ENCODE peak calls at places on chromosomes 7 and 10, in four cellular contexts. E is Karpas-422, R is cardiac fibroblast, X is AG09309. O is an unnamed sample.

GRCh38 chr7:108158766-108159165 is 28.6 kb upstream of the LAMB4 start:
- DNase-seq in R (no peak), X (no peak), E (no peak), O (no peak)

GRCh38 chr10:62831346-62831745 is 15.2 kb upstream of the EGR2 start:
- DNase-seq in E (no peak), R (peak), X (peak), O (peak)

GRCh38 chr10:83982812-83983211 is 156.5 kb upstream of the GHITM start:
- DNase-seq in R (no peak), X (no peak), E (no peak), O (no peak)

GRCh38 chr7:95636140-95636539 is 39.8 kb upstream of the PDK4 start:
- DNase-seq in X (no peak), R (peak), E (no peak), O (peak)

GRCh38 chr7:112160130-112160770 is 45.9 kb downstream of the DOCK4 start:
- DNase-seq in E (no peak), X (no peak), R (peak), O (peak)

GRCh38 chr10:101771380-101771779 is 4.5 kb downstream of the FGF8 start:
- DNase-seq in E (no peak), X (no peak), R (no peak), O (no peak)

GRCh38 chr7:80095545-80095944 is 39.1 kb upstream of the GNAI1 start:
- DNase-seq in E (no peak), R (peak), X (no peak), O (no peak)

GRCh38 chr10:16392661-16393060 is 44.1 kb upstream of the PTER start:
- DNase-seq in E (no peak), X (no peak), R (no peak), O (no peak)

GRCh38 chr7:157638563-157638962 is 301.8 kb downstream of the DNAJB6 start:
- DNase-seq in X (no peak), R (no peak), E (no peak), O (no peak)

DNA sequence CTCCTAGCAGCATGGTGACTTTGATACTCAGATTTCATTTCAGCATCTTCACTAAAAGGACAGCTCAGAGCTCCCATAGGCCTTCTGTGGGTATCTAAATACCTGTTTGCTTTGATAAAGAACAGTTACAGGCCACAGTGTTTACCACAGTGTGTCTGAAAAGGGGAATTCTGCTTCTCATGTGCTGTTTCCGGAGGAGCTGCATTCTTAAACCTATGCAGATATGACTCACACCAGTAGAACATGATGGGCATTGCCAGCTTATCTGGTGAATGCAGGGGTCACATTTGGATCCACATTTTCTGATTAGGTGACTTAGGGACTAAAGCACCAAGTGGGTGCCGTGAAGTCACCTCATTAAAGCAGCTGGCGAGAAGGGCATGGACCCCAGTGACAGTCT is 52.6 kb downstream of the TRRAP start:
- DNase-seq in E (no peak), R (peak), X (no peak), O (no peak)
- H3K4me3 ChIP-seq in E (no peak), R (no peak), X (no peak), O (no peak)

DNA sequence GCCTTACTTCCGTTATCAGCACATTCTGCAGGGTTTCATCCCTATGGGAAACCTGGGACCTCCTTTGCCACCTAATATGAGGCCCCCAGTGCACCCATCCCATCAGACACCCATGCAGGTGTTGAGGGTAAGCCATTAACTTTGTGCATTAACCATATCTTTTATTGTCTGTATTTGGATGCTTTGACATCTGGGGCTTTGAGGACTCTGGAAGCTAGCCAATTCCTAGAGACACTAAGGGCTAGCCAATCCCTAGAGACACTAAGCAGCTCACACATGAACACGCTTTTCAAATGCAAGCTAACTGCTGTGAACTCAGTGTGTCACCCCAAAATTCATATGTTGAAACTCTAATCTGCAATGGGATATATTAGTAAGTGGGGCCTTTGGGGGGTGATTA is 272.5 kb upstream of the COBL start:
- DNase-seq in X (no peak), E (no peak), R (no peak), O (no peak)
- H3K4me3 ChIP-seq in X (no peak), E (no peak), R (no peak), O (no peak)

GRCh38 chr7:516216-516605 is 3.4 kb downstream of the PDGFA start:
- DNase-seq in E (no peak), R (peak), X (no peak), O (no peak)

GRCh38 chr7:516606-517456 is 2.8 kb downstream of the PDGFA start:
- DNase-seq in E (no peak), X (peak), R (peak), O (peak)

GRCh38 chr7:519429-519973 is at the start of gene PDGFA:
- DNase-seq in E (peak), R (peak), X (no peak), O (no peak)

GRCh38 chr7:518630-519428 is 817 bp downstream of the PDGFA start:
- DNase-seq in X (peak), R (peak), E (peak), O (no peak)

GRCh38 chr7:517848-518629 is 1.6 kb downstream of the PDGFA start:
- DNase-seq in E (no peak), X (no peak), R (peak), O (no peak)
- H3K4me3 ChIP-seq in E (peak), X (peak), R (peak), O (peak)

GRCh38 chr10:29256531-29256930 is 32.3 kb upstream of the LYZL1 start:
- DNase-seq in X (no peak), E (no peak), R (no peak), O (no peak)

GRCh38 chr10:29255117-29255516 is 33.8 kb upstream of the LYZL1 start:
- DNase-seq in E (no peak), R (no peak), X (no peak), O (no peak)

GRCh38 chr10:29257784-29258135 is 31.1 kb upstream of the LYZL1 start:
- DNase-seq in X (no peak), E (no peak), R (no peak), O (no peak)

GRCh38 chr10:29256019-29256418 is 32.9 kb upstream of the LYZL1 start:
- DNase-seq in R (no peak), X (no peak), E (no peak), O (no peak)

GRCh38 chr10:29257106-29257783 is 31.6 kb upstream of the LYZL1 start:
- DNase-seq in R (peak), E (no peak), X (peak), O (peak)
- H3K4me3 ChIP-seq in R (no peak), E (no peak), X (no peak), O (no peak)

GRCh38 chr7:28089120-28089714 is 91.4 kb downstream of the JAZF1 start:
- DNase-seq in X (no peak), E (no peak), R (no peak), O (no peak)

GRCh38 chr7:28088032-28088431 is 92.6 kb downstream of the JAZF1 start:
- DNase-seq in E (no peak), R (no peak), X (no peak), O (no peak)

GRCh38 chr7:28096713-28097112 is 83.9 kb downstream of the JAZF1 start:
- DNase-seq in R (peak), E (peak), X (no peak), O (peak)

GRCh38 chr7:28091190-28091589 is 89.4 kb downstream of the JAZF1 start:
- DNase-seq in R (no peak), X (no peak), E (no peak), O (no peak)

GRCh38 chr7:28093617-28094232 is 86.9 kb downstream of the JAZF1 start:
- DNase-seq in X (no peak), R (peak), E (peak), O (peak)
- H3K4me3 ChIP-seq in X (no peak), R (no peak), E (no peak), O (no peak)

GRCh38 chr10:133316732-133317131 is 8.0 kb downstream of the ZNF511 start:
- DNase-seq in E (no peak), R (no peak), X (no peak), O (no peak)

GRCh38 chr10:133316266-133316665 is 7.6 kb downstream of the ZNF511 start:
- DNase-seq in X (no peak), E (no peak), R (no peak), O (no peak)

GRCh38 chr10:133314911-133315310 is 6.2 kb downstream of the ZNF511 start:
- DNase-seq in E (no peak), R (no peak), X (no peak), O (no peak)

GRCh38 chr10:133315847-133316246 is 7.1 kb downstream of the ZNF511 start:
- DNase-seq in E (peak), R (peak), X (no peak), O (no peak)

DNA sequence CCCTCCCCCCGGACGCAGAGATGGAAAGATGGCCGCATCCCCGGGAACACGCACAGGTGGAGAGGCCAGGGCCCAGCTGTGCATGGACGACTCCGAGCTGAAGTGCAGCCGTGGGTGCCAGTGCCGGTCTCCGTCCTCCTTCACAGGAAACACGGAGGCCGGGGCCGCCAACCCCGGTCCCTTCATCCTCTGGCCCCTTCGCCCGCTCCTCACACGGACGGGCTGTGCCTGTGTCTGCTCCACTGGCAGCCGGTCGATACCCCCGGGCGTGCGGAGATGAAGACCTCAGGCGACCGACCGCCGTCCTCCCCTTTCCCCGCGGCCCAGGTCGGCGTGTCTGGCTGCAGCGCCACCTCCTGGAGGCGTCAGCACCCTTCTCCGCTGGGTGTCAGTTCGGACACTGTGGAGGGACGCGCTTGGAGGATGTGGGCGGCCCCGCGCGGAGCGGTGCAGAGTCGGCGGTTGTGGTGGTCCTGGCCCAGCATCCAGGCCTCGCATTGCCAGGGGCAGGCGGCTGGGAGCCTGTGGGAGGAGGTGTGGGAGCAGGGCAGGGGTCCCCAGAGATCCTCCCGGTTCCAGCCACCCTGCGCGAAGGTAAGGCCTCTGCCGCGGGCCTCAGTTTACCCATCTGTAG is 9.9 kb downstream of the ZNF511 start:
- DNase-seq in E (peak), R (peak), X (no peak), O (no peak)
- H3K4me3 ChIP-seq in E (peak), R (peak), X (peak), O (peak)

GRCh38 chr10:52541082-52541481 is 227.0 kb downstream of the DKK1 start:
- DNase-seq in X (peak), E (no peak), R (peak), O (no peak)

GRCh38 chr10:52540479-52540984 is 226.5 kb downstream of the DKK1 start:
- DNase-seq in X (no peak), R (no peak), E (no peak), O (no peak)

GRCh38 chr10:52542891-52543290 is 228.8 kb downstream of the DKK1 start:
- DNase-seq in R (peak), X (no peak), E (no peak), O (no peak)

GRCh38 chr10:52533986-52534385 is 219.9 kb downstream of the DKK1 start:
- DNase-seq in E (no peak), X (no peak), R (no peak), O (no peak)

GRCh38 chr10:52539463-52539862 is 225.4 kb downstream of the DKK1 start:
- DNase-seq in R (peak), E (no peak), X (no peak), O (peak)
- H3K4me3 ChIP-seq in R (no peak), E (no peak), X (no peak), O (no peak)

GRCh38 chr10:103427866-103428265 is 24.3 kb downstream of the CALHM2 start:
- DNase-seq in X (no peak), E (no peak), R (no peak), O (no peak)

GRCh38 chr10:103428989-103429643 is 23.1 kb downstream of the CALHM2 start:
- DNase-seq in X (no peak), R (no peak), E (no peak), O (no peak)

GRCh38 chr10:103433858-103434257 is 18.3 kb downstream of the CALHM2 start:
- DNase-seq in X (no peak), R (peak), E (no peak), O (no peak)

GRCh38 chr10:103431902-103432301 is 20.3 kb downstream of the CALHM2 start:
- DNase-seq in E (no peak), X (no peak), R (no peak), O (no peak)

GRCh38 chr10:103429647-103430046 is 22.5 kb downstream of the CALHM2 start:
- DNase-seq in E (no peak), R (no peak), X (no peak), O (no peak)
- H3K4me3 ChIP-seq in E (no peak), R (no peak), X (no peak), O (no peak)

O was measured in astrocyte of the cerebellum.